ENCODE peak calls at places on chromosomes 12 and 14, in ten cellular contexts. C is H1, P is K562, U is neuronal stem cell, S is OCI-LY7, D is neural progenitor cell, N is SK-N-SH, Y is fibroblast of lung, I is H9, B is astrocyte. K is an unnamed sample.

GRCh38 chr12:27142102-27142721 is 59.8 kb upstream of the C12orf71 start:
- DNase-seq in C (peak; percentile 39), P (peak; percentile 54), U (peak; percentile 71), S (peak; percentile 57), D (peak; percentile 88), N (peak; percentile 58), Y (peak; percentile 70), I (peak; percentile 80), B (peak; percentile 63), K (peak; percentile 80)

GRCh38 chr14:22837059-22837749 is 819 bp downstream of the MMP14 start:
- DNase-seq in C (no peak), P (peak; percentile 17), U (no peak), S (no peak), D (peak; percentile 53), N (peak; percentile 62), Y (peak; percentile 55), I (no peak), B (no peak), K (no peak)

GRCh38 chr12:12403264-12404248 is 46.7 kb downstream of the BORCS5 start:
- DNase-seq in C (no peak), P (no peak), U (no peak), S (no peak), D (no peak), N (no peak), Y (no peak), I (no peak), B (no peak), K (no peak)

GRCh38 chr12:12976366-12976765 is 23.7 kb downstream of the HEBP1 start:
- DNase-seq in C (no peak), P (no peak), U (no peak), S (no peak), D (no peak), N (no peak), Y (peak; percentile 97), I (no peak), B (peak; percentile 96), K (no peak)

GRCh38 chr12:106445981-106446380 is 88.4 kb downstream of the POLR3B start:
- DNase-seq in C (no peak), P (no peak), U (peak; percentile 4), S (no peak), D (peak; percentile 58), N (no peak), Y (no peak), I (no peak), B (no peak), K (no peak)

GRCh38 chr14:65414961-65415589 is 2.5 kb downstream of the FUT8 start:
- DNase-seq in C (no peak), P (no peak), U (no peak), S (peak; percentile 64), D (peak; percentile 37), N (peak; percentile 31), Y (peak; percentile 35), I (no peak), B (peak; percentile 9), K (peak; percentile 80)

GRCh38 chr12:3820122-3820521 is 53.1 kb downstream of the PARP11 start:
- DNase-seq in C (no peak), P (no peak), U (no peak), S (no peak), D (no peak), N (no peak), Y (peak; percentile 36), I (no peak), B (peak; percentile 30), K (no peak)

GRCh38 chr12:108576660-108577234 is 14.4 kb downstream of the ISCU start:
- DNase-seq in C (no peak), P (no peak), U (no peak), S (no peak), D (no peak), N (no peak), Y (peak; percentile 48), I (peak; percentile 20), B (peak; percentile 27), K (no peak)

GRCh38 chr12:113359939-113360748 is 1.8 kb downstream of the PLBD2 start:
- DNase-seq in C (no peak), P (no peak), U (no peak), S (no peak), D (no peak), N (peak; percentile 64), Y (peak; percentile 22), I (no peak), B (no peak), K (no peak)

GRCh38 chr12:115341442-115341841 is 657.5 kb upstream of the TBX3 start:
- DNase-seq in C (no peak), P (no peak), U (no peak), S (no peak), D (no peak), N (no peak), Y (peak; percentile 97), I (no peak), B (peak; percentile 97), K (no peak)

GRCh38 chr12:77220586-77220985 is 155.2 kb upstream of the E2F7 start:
- DNase-seq in C (no peak), P (no peak), U (no peak), S (no peak), D (no peak), N (no peak), Y (peak; percentile 78), I (no peak), B (peak; percentile 72), K (no peak)

GRCh38 chr12:32569256-32569655 is 109.8 kb upstream of the DNM1L start:
- DNase-seq in C (no peak), P (no peak), U (no peak), S (no peak), D (no peak), N (no peak), Y (no peak), I (no peak), B (no peak), K (no peak)

GRCh38 chr14:94110552-94111181 is at the start of gene IFI27:
- DNase-seq in C (no peak), P (peak; percentile 44), U (no peak), S (no peak), D (no peak), N (no peak), Y (peak; percentile 57), I (peak; percentile 28), B (peak; percentile 43), K (no peak)

GRCh38 chr14:77154421-77154820 is 12.8 kb upstream of the ZDHHC22 start:
- DNase-seq in C (no peak), P (no peak), U (no peak), S (no peak), D (no peak), N (no peak), Y (no peak), I (no peak), B (no peak), K (no peak)

GRCh38 chr12:58655375-58655774 is 264.9 kb downstream of the LRIG3 start:
- DNase-seq in C (no peak), P (no peak), U (no peak), S (no peak), D (no peak), N (no peak), Y (no peak), I (no peak), B (no peak), K (no peak)
- H3K27ac ChIP-seq in C (no peak overlapping the region), P (no peak overlapping the region), U (no peak overlapping the region), S (no peak overlapping the region), D (no peak overlapping the region), N (no peak overlapping the region), Y (no peak overlapping the region), I (no peak overlapping the region), B (no peak overlapping the region), K (no peak overlapping the region)

GRCh38 chr14:96205994-96206392 is 1.4 kb downstream of the BDKRB2 start:
- DNase-seq in C (no peak), P (no peak), U (no peak), S (no peak), D (no peak), N (no peak), Y (no peak), I (no peak), B (no peak), K (no peak)
- H2AFZ ChIP-seq in C (no peak overlapping the region), P (no peak overlapping the region), U (no peak overlapping the region), S (no peak overlapping the region), D (no peak overlapping the region), N (no peak overlapping the region), Y (no peak overlapping the region), I (no peak overlapping the region), B (no peak overlapping the region), K (peak overlapping the region; percentile 25)

DNA sequence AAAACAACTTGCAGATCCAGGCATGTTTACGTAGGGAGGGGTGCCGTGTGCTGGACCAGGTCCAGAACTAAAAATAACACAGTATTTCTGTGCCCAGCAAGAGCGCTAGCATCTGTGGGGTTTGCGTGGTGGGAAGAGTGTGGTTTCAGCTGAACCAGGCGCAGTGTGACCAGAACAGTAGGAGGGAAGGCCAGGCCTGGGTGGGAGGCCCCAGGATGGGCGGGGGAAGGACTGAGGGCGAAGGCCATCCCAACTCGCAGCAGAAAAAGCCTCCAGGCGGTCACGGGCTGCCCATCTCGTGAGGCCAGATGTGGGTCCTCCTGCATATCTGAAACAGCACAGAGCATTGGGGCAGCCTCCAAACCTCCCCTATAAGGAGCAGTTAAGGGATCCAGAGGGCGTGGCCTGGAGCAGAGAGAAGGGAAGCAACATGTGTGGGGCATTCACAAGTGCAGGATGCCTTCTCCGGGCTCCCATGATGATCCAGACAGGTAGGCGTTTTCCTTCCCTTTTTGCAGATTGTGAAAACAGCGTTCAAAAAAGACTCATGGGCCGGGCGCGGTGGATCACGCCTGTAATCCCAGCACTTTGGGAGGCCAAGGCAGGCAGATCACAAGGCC is 17.8 kb upstream of the CD9 start:
- DNase-seq in C (no peak), P (no peak), U (no peak), S (no peak), D (no peak), N (peak; percentile 87), Y (peak; percentile 70), I (peak; percentile 50), B (peak; percentile 65), K (no peak)
- H3K4me1 ChIP-seq in C (peaks cover 12% of the 10 kb centered on the region), P (no peaks in the 10 kb centered on the region), U (peaks cover 29% of the 10 kb centered on the region), S (no peaks in the 10 kb centered on the region), D (peaks cover 11% of the 10 kb centered on the region), N (peaks cover 10% of the 10 kb centered on the region), Y (peaks cover 36% of the 10 kb centered on the region), I (no peaks in the 10 kb centered on the region), B (peaks cover 40% of the 10 kb centered on the region), K (no peaks in the 10 kb centered on the region)

GRCh38 chr12:111586986-111587385 is 12.1 kb downstream of the ATXN2 start:
- DNase-seq in C (no peak), P (no peak), U (no peak), S (no peak), D (no peak), N (no peak), Y (no peak), I (no peak), B (no peak), K (no peak)

GRCh38 chr12:111585619-111586135 is 13.4 kb downstream of the ATXN2 start:
- DNase-seq in C (no peak), P (no peak), U (no peak), S (no peak), D (no peak), N (no peak), Y (no peak), I (no peak), B (no peak), K (no peak)

GRCh38 chr12:111588010-111588409 is 11.1 kb downstream of the ATXN2 start:
- DNase-seq in C (no peak), P (no peak), U (no peak), S (no peak), D (no peak), N (no peak), Y (no peak), I (no peak), B (no peak), K (no peak)

GRCh38 chr12:111582133-111582747 is 16.9 kb downstream of the ATXN2 start:
- DNase-seq in C (no peak), P (no peak), U (no peak), S (no peak), D (no peak), N (no peak), Y (no peak), I (no peak), B (no peak), K (no peak)

GRCh38 chr12:111584959-111585358 is 14.2 kb downstream of the ATXN2 start:
- DNase-seq in C (no peak), P (no peak), U (no peak), S (no peak), D (no peak), N (no peak), Y (no peak), I (no peak), B (no peak), K (no peak)
- H3K27ac ChIP-seq in C (no peak overlapping the region), P (no peak overlapping the region), U (no peak overlapping the region), S (no peak overlapping the region), D (no peak overlapping the region), N (no peak overlapping the region), Y (no peak overlapping the region), I (no peak overlapping the region), B (no peak overlapping the region), K (no peak overlapping the region)